ENCODE peak calls at places on chromosome 4, in nine cellular contexts. M is CD4-positive, CD25-positive, alpha-beta regulatory T cell; J is upper lobe of right lung; F is hepatocyte; L is PC-9; E is cardiac muscle cell; X is lower lobe of right lung; C is heart left ventricle; V is mesenchymal stem cell. N is an unnamed sample.

GRCh38 chr4:10529891-10530786 is 72.9 kb upstream of the ZNF518B start:
- DNase-seq in C (no peak), X (no peak), V (no peak), J (no peak), E (no peak), F (no peak), L (no peak), M (no peak), N (no peak)

GRCh38 chr4:158801066-158801465 is 32.2 kb downstream of the FNIP2 start:
- DNase-seq in F (peak; percentile 37), L (no peak), X (no peak), E (no peak), M (no peak), C (no peak), J (no peak), V (no peak), N (no peak)

GRCh38 chr4:38049545-38050170 is 89.5 kb downstream of the PTTG2 start:
- DNase-seq in F (no peak), X (no peak), V (no peak), M (no peak), L (no peak), J (no peak), C (no peak), E (no peak), N (no peak)

GRCh38 chr4:125316781-125317525 is 2.2 kb downstream of the FAT4 start:
- DNase-seq in V (peak; percentile 64), X (peak; percentile 55), M (no peak), L (no peak), J (peak; percentile 68), E (peak; percentile 41), C (peak; percentile 73), F (peak; percentile 40), N (peak; percentile 40)

GRCh38 chr4:98728433-98728832 is 70.0 kb upstream of the TSPAN5 start:
- DNase-seq in F (peak; percentile 24), V (peak; percentile 50), E (no peak), C (no peak), J (no peak), L (peak; percentile 59), X (no peak), M (peak; percentile 9), N (no peak)

GRCh38 chr4:108029321-108029720 is 39.6 kb downstream of the HADH start:
- DNase-seq in C (no peak), L (no peak), J (no peak), M (peak; percentile 74), E (no peak), F (no peak), X (no peak), V (no peak), N (no peak)

GRCh38 chr4:71300964-71301363 is 37.9 kb upstream of the SLC4A4 start:
- DNase-seq in J (no peak), F (peak; percentile 18), L (no peak), C (peak; percentile 33), X (no peak), V (no peak), M (no peak), E (no peak), N (no peak)

GRCh38 chr4:119016636-119017035 is 119.0 kb upstream of the MYOZ2 start:
- DNase-seq in E (no peak), C (no peak), V (peak; percentile 75), M (no peak), F (peak; percentile 23), X (no peak), J (no peak), L (no peak), N (no peak)

GRCh38 chr4:81555489-81555888 is 83.8 kb upstream of the RASGEF1B start:
- DNase-seq in M (no peak), V (no peak), L (no peak), J (no peak), F (no peak), C (no peak), E (no peak), X (no peak), N (no peak)

GRCh38 chr4:150316332-150317205 is 238.3 kb downstream of the DCLK2 start:
- DNase-seq in M (no peak), C (no peak), V (no peak), F (no peak), E (no peak), L (no peak), X (no peak), J (no peak), N (no peak)

GRCh38 chr4:152628128-152628527 is 51.7 kb downstream of the TMEM154 start:
- DNase-seq in J (no peak), L (no peak), C (no peak), V (no peak), E (no peak), X (no peak), F (no peak), M (no peak), N (peak; percentile 50)

GRCh38 chr4:152106113-152106763 is 345.4 kb upstream of the GATB start:
- DNase-seq in V (peak; percentile 99), F (peak; percentile 90), E (no peak), L (peak; percentile 77), C (no peak), X (peak; percentile 57), J (no peak), M (peak; percentile 21), N (peak; percentile 61)

GRCh38 chr4:38162240-38162784 is 202.1 kb downstream of the PTTG2 start:
- DNase-seq in X (no peak), C (no peak), L (peak; percentile 92), V (peak; percentile 85), E (no peak), J (no peak), M (no peak), F (peak; percentile 37), N (no peak)

GRCh38 chr4:26594778-26595177 is 10.9 kb downstream of the TBC1D19 start:
- DNase-seq in C (no peak), M (no peak), J (no peak), V (no peak), L (no peak), X (no peak), E (no peak), F (no peak), N (no peak)

GRCh38 chr4:76373919-76374552 is 46.9 kb downstream of the CCDC158 start:
- DNase-seq in F (no peak), C (no peak), L (no peak), E (no peak), M (no peak), V (no peak), J (no peak), X (no peak), N (no peak)

GRCh38 chr4:87100093-87100634 is 120.3 kb downstream of the KLHL8 start:
- DNase-seq in X (no peak), M (no peak), E (no peak), C (no peak), L (peak; percentile 56), V (no peak), J (no peak), F (no peak), N (no peak)

GRCh38 chr4:155787113-155787710 is 28.4 kb downstream of the GUCY1B1 start:
- DNase-seq in E (peak; percentile 67), V (peak; percentile 74), M (peak; percentile 38), L (no peak), X (no peak), C (no peak), J (no peak), F (peak; percentile 64), N (no peak)

GRCh38 chr4:59553063-59553738 is 1646.9 kb upstream of the ADGRL3 start:
- DNase-seq in F (no peak), V (peak; percentile 48), L (peak; percentile 68), J (no peak), X (no peak), E (no peak), M (no peak), C (no peak), N (no peak)

GRCh38 chr4:88975925-88976511 is 81.0 kb downstream of the FAM13A start:
- DNase-seq in C (no peak), X (no peak), L (no peak), E (no peak), M (no peak), F (no peak), V (no peak), J (no peak), N (no peak)
- H3K4me3 ChIP-seq in C (no peak overlapping the region), X (no peak overlapping the region), L (no peak overlapping the region), E (no peak overlapping the region), M (no peak overlapping the region), F (no peak overlapping the region), V (peak overlapping the region; percentile 69), J (no peak overlapping the region), N (no peak overlapping the region)

GRCh38 chr4:7908668-7909067 is 31.0 kb downstream of the AFAP1 start:
- DNase-seq in V (no peak), F (no peak), E (no peak), L (no peak), X (no peak), J (no peak), M (peak; percentile 7), C (no peak), N (no peak)
- H3K4me1 ChIP-seq in V (peaks cover 35% of the 10 kb centered on the region), F (peaks cover 45% of the 10 kb centered on the region), E (peaks cover 54% of the 10 kb centered on the region), L (peaks cover 26% of the 10 kb centered on the region), X (peaks cover 27% of the 10 kb centered on the region), J (peaks cover 49% of the 10 kb centered on the region), M (no peaks in the 10 kb centered on the region), C (peaks cover 3% of the 10 kb centered on the region), N (peaks cover 56% of the 10 kb centered on the region)

DNA sequence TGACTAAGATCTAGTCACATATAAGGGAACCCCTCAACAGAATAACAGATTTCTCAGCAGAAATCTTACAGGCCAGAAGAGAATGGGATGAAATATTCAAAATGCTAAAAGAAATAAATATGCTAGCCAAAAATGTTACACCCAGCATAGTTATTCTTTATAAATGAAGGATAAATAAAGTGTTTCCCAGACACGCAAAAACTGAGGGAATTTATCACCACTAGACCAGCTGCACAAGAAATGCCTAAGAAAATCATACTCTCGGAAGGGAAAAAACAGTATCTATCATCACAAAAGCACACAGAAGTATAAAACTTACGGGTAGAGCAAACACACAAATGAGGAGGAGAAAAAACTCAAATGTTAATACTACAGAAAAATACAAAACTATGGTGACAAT is 162.1 kb downstream of the HHIP start:
- DNase-seq in X (no peak), V (no peak), J (no peak), E (no peak), F (no peak), M (no peak), C (no peak), L (no peak), N (no peak)
- H3K36me3 ChIP-seq in X (no peaks in the 10 kb centered on the region), V (no peaks in the 10 kb centered on the region), J (no peaks in the 10 kb centered on the region), E (no peaks in the 10 kb centered on the region), F (no peaks in the 10 kb centered on the region), M (no peaks in the 10 kb centered on the region), C (no peaks in the 10 kb centered on the region), L (no peaks in the 10 kb centered on the region), N (no peaks in the 10 kb centered on the region)

DNA sequence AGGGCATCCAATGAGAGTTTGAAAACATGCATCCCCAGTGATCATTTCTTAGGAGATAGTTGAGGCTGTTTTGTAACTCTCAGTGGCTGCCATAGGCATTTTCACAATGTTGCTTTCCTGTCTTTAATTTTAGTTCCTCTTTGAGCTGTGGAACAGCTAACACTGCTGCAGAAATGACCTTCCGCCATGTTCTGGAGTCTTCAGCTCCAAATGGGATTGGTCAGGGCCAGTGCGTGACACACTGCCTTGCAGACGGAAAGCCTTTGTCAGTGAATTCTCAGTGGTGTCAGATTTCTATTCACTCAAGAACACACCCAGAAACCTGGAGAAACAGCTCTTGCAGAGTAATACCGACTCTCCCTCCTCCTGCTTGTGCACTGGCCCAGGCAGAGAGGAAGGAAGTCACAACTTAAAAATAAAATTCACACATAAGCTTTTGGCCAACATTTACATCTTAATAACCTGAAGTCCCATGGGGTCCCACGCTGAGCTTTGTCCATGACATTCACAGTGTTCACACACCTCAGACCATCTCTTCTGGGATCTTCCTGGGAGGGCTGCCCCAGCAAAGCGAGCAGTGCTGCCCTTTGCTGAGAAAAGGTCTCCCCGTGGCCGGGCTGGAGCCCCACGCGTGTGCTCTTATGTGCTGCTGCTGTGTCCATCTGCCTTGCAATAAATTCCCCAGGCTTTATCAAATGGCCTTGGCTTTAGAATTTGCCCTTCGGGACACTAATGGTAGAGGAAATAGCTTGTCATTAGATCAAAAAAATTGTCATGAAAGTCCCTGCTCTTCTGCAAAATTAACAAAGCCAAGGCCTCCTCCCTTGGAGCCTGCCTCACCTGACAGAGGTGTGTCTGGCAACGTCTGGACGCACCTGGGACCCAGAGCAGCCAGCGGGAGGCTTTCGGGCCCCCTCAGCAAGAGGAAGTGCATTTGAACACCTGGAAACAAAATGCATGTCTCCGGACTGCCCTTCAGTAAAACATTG is 126.8 kb downstream of the IRF2 start:
- DNase-seq in C (peak; percentile 62), X (peak; percentile 74), J (no peak), M (no peak), F (peak; percentile 83), E (peak; percentile 68), L (peak; percentile 80), V (peak; percentile 70), N (peak; percentile 37)
- H3K4me3 ChIP-seq in C (no peak overlapping the region), X (no peak overlapping the region), J (no peak overlapping the region), M (no peak overlapping the region), F (no peak overlapping the region), E (no peak overlapping the region), L (no peak overlapping the region), V (no peak overlapping the region), N (peak overlapping the region; percentile 5)

N was measured in left ventricle myocardium inferior.